ENCODE peak calls at places on chromosome 20, in nine cellular contexts. N is pulmonary artery endothelial cell; F is ACHN; U is small intestine; G is stimulated activated CD4-positive, alpha-beta T cell treated with anti-CD3 and anti-CD28 coated beads, TNF-alpha, amount 100 ng/mL, for 1 hour; A is SK-N-DZ; T is activated CD4-positive, alpha-beta T cell treated with anti-CD3 and anti-CD28 coated beads, Interleukin-2, amount 10 ng/mL, durations not matched to agents 7 days and 5 days; O is stimulated activated naive CD4-positive, alpha-beta T cell; P is NCI-H2107. C is an unnamed sample.

GRCh38 chr20:58179083-58179431 is 49.4 kb downstream of the ANKRD60 start:
- DNase-seq in U (no peak), N (no peak), T (no peak), F (no peak), P (no peak), O (peak), G (no peak), A (no peak), C (no peak)

GRCh38 chr20:62359491-62360121 is 7.5 kb downstream of the LAMA5 start:
- DNase-seq in P (no peak), O (no peak), N (peak), T (no peak), F (peak), A (no peak), G (no peak), U (no peak), C (no peak)

GRCh38 chr20:62496525-62497218 is 20.9 kb upstream of the GATA5 start:
- DNase-seq in F (peak), T (peak), P (no peak), A (no peak), G (no peak), N (no peak), O (peak), U (peak), C (no peak)

GRCh38 chr20:38893485-38894090 is 32.6 kb upstream of the FAM83D start:
- DNase-seq in F (peak), T (peak), G (peak), N (no peak), P (peak), A (peak), U (peak), O (peak), C (no peak)

GRCh38 chr20:12554416-12554815 is 454.4 kb upstream of the SPTLC3 start:
- DNase-seq in P (no peak), T (no peak), N (no peak), U (no peak), A (no peak), F (no peak), G (no peak), O (no peak), C (no peak)

GRCh38 chr20:42749548-42749947 is 440.2 kb downstream of the PTPRT start:
- DNase-seq in G (no peak), U (peak), F (no peak), N (no peak), O (no peak), T (no peak), A (no peak), P (no peak), C (no peak)

GRCh38 chr20:53157443-53158408 is 185.6 kb downstream of the TSHZ2 start:
- DNase-seq in F (peak), N (peak), G (no peak), T (peak), O (no peak), U (peak), P (peak), A (peak), C (no peak)

GRCh38 chr20:58577139-58577806 is 62.1 kb upstream of the APCDD1L start:
- DNase-seq in F (no peak), N (no peak), G (no peak), A (no peak), T (no peak), O (no peak), P (no peak), U (no peak), C (no peak)

GRCh38 chr20:2053615-2054014 is 48.0 kb upstream of the STK35 start:
- DNase-seq in A (no peak), U (no peak), F (no peak), G (no peak), O (no peak), P (no peak), T (no peak), N (no peak), C (no peak)

GRCh38 chr20:58138395-58138794 is 90.1 kb downstream of the ANKRD60 start:
- DNase-seq in O (no peak), T (peak), U (no peak), F (no peak), A (no peak), G (no peak), P (no peak), N (no peak), C (no peak)

GRCh38 chr20:38985603-38986170 is 23.5 kb downstream of the DHX35 start:
- DNase-seq in A (no peak), U (peak), P (no peak), N (no peak), G (no peak), T (no peak), F (peak), O (no peak), C (no peak)

GRCh38 chr20:52783769-52784168 is 188.4 kb upstream of the TSHZ2 start:
- DNase-seq in P (no peak), G (no peak), F (peak), N (no peak), A (peak), U (peak), O (no peak), T (no peak), C (no peak)

GRCh38 chr20:39874049-39874893 is 814.8 kb downstream of the MAFB start:
- DNase-seq in G (no peak), T (peak), P (no peak), F (peak), N (no peak), O (no peak), A (peak), U (peak), C (no peak)

GRCh38 chr20:40467014-40467413 is 222.0 kb downstream of the MAFB start:
- DNase-seq in U (no peak), T (no peak), N (no peak), O (no peak), P (no peak), A (peak), F (no peak), G (no peak), C (no peak)

GRCh38 chr20:57761413-57761734 is 51.6 kb upstream of the PMEPA1 start:
- DNase-seq in F (no peak), T (no peak), N (no peak), P (no peak), G (no peak), U (no peak), A (no peak), O (no peak), C (no peak)

GRCh38 chr20:37185681-37186080 is 6.3 kb upstream of the MROH8 start:
- DNase-seq in N (no peak), T (no peak), O (no peak), G (no peak), P (no peak), F (no peak), A (no peak), U (no peak), C (no peak)

GRCh38 chr20:14928083-14928482 is 590.7 kb upstream of the FLRT3 start:
- DNase-seq in N (no peak), A (no peak), O (no peak), T (no peak), G (no peak), F (no peak), P (no peak), U (no peak), C (no peak)

GRCh38 chr20:56614196-56614595 is 14.9 kb upstream of the TFAP2C start:
- DNase-seq in O (no peak), G (no peak), T (no peak), F (no peak), P (no peak), A (no peak), U (no peak), N (no peak), C (no peak)

GRCh38 chr20:60271597-60271996 is 313.4 kb downstream of the CDH26 start:
- DNase-seq in N (no peak), T (no peak), A (no peak), U (no peak), F (peak), G (no peak), P (no peak), O (no peak), C (no peak)

GRCh38 chr20:1185781-1186334 is 1.1 kb upstream of the TMEM74B start:
- DNase-seq in A (peak), F (peak), O (peak), P (no peak), U (peak), N (no peak), G (no peak), T (peak), C (no peak)

GRCh38 chr20:32325706-32326506 is 32.2 kb upstream of the ASXL1 start:
- DNase-seq in A (no peak), T (no peak), F (peak), N (peak), P (no peak), U (peak), O (no peak), G (no peak), C (no peak)

GRCh38 chr20:25624500-25624939 is 706 bp upstream of the NANP start:
- DNase-seq in P (no peak), O (no peak), F (no peak), G (no peak), U (no peak), N (no peak), A (no peak), T (no peak), C (no peak)

GRCh38 chr20:62952373-62953166 is at the start of gene SLC17A9:
- DNase-seq in G (no peak), F (no peak), O (no peak), T (peak), U (peak), A (no peak), P (no peak), N (no peak), C (no peak)